ENCODE peak calls at places on chromosomes 5 and 9, in six cellular contexts. J is nephron progenitor cell, R is lung, P is right lobe of liver, W is neural progenitor cell, B is tibial artery. Z is an unnamed sample.

GRCh38 chr9:18056993-18057369 is 417.0 kb upstream of the ADAMTSL1 start:
- DNase-seq in J (no peak), R (no peak), P (no peak), W (no peak), B (no peak), Z (no peak)

GRCh38 chr9:90095682-90096081 is 490.9 kb downstream of the GADD45G start:
- DNase-seq in J (peak; percentile 44), R (no peak), P (no peak), W (no peak), B (no peak), Z (no peak)

GRCh38 chr9:90948156-90948555 is 146.5 kb downstream of the SYK start:
- DNase-seq in J (no peak), R (no peak), P (no peak), W (no peak), B (no peak), Z (no peak)

GRCh38 chr5:157350939-157351338 is 85.0 kb downstream of the CYFIP2 start:
- DNase-seq in J (no peak), R (no peak), P (no peak), W (no peak), B (no peak), Z (no peak)

GRCh38 chr9:116450378-116451139 is 236.5 kb upstream of the TRIM32 start:
- DNase-seq in J (no peak), R (no peak), P (no peak), W (no peak), B (no peak), Z (peak; percentile 16)

GRCh38 chr5:45260292-45260691 is 435.9 kb downstream of the HCN1 start:
- DNase-seq in J (no peak), R (no peak), P (no peak), W (no peak), B (no peak), Z (no peak)

GRCh38 chr5:158869092-158869491 is 230.6 kb downstream of the EBF1 start:
- DNase-seq in J (no peak), R (no peak), P (no peak), W (peak; percentile 82), B (no peak), Z (no peak)

GRCh38 chr9:93111371-93112115 is 15.5 kb downstream of the CARD19 start:
- DNase-seq in J (no peak), R (no peak), P (peak; percentile 53), W (no peak), B (peak; percentile 60), Z (no peak)

GRCh38 chr9:27618066-27618465 is 44.8 kb upstream of the C9orf72 start:
- DNase-seq in J (no peak), R (no peak), P (no peak), W (no peak), B (no peak), Z (no peak)

GRCh38 chr9:136542246-136543041 is 3.4 kb downstream of the NOTCH1 start:
- DNase-seq in J (no peak), R (no peak), P (no peak), W (peak; percentile 94), B (no peak), Z (no peak)

GRCh38 chr5:35675392-35675791 is 57.7 kb downstream of the SPEF2 start:
- DNase-seq in J (no peak), R (no peak), P (no peak), W (no peak), B (no peak), Z (no peak)

GRCh38 chr9:93093081-93093448 is 3.0 kb upstream of the CARD19 start:
- DNase-seq in J (no peak), R (no peak), P (peak; percentile 32), W (peak; percentile 0), B (no peak), Z (no peak)

GRCh38 chr5:137815202-137815990 is 52.3 kb upstream of the MYOT start:
- DNase-seq in J (no peak), R (no peak), P (no peak), W (no peak), B (no peak), Z (no peak)

GRCh38 chr9:89547000-89547399 is 49.1 kb upstream of the SEMA4D start:
- DNase-seq in J (no peak), R (no peak), P (no peak), W (no peak), B (no peak), Z (no peak)

GRCh38 chr5:32071351-32071944 is 102.7 kb downstream of the GOLPH3 start:
- DNase-seq in J (no peak), R (no peak), P (no peak), W (no peak), B (no peak), Z (no peak)

GRCh38 chr9:36268007-36268427 is 9.8 kb upstream of the GNE start:
- DNase-seq in J (no peak), R (no peak), P (no peak), W (no peak), B (no peak), Z (no peak)

GRCh38 chr5:34005211-34005610 is 2.6 kb downstream of the AMACR start:
- DNase-seq in J (no peak), R (no peak), P (no peak), W (no peak), B (no peak), Z (no peak)

GRCh38 chr5:170846416-170846815 is 15.4 kb upstream of the RANBP17 start:
- DNase-seq in J (no peak), R (no peak), P (no peak), W (no peak), B (no peak), Z (no peak)

GRCh38 chr5:170854550-170854949 is 7.3 kb upstream of the RANBP17 start:
- DNase-seq in J (no peak), R (no peak), P (no peak), W (no peak), B (no peak), Z (no peak)

GRCh38 chr5:170848033-170848432 is 13.8 kb upstream of the RANBP17 start:
- DNase-seq in J (no peak), R (no peak), P (no peak), W (no peak), B (no peak), Z (no peak)

GRCh38 chr5:170844651-170845050 is 17.2 kb upstream of the RANBP17 start:
- DNase-seq in J (no peak), R (no peak), P (no peak), W (no peak), B (no peak), Z (no peak)

GRCh38 chr5:170849374-170849773 is 12.4 kb upstream of the RANBP17 start:
- DNase-seq in J (no peak), R (no peak), P (no peak), W (no peak), B (no peak), Z (no peak)
- TF ChIP-seq CTCF in J (no peak), R (no peak), P (no peak), W (peak; percentile 5), B (no peak), Z (no peak)

DNA sequence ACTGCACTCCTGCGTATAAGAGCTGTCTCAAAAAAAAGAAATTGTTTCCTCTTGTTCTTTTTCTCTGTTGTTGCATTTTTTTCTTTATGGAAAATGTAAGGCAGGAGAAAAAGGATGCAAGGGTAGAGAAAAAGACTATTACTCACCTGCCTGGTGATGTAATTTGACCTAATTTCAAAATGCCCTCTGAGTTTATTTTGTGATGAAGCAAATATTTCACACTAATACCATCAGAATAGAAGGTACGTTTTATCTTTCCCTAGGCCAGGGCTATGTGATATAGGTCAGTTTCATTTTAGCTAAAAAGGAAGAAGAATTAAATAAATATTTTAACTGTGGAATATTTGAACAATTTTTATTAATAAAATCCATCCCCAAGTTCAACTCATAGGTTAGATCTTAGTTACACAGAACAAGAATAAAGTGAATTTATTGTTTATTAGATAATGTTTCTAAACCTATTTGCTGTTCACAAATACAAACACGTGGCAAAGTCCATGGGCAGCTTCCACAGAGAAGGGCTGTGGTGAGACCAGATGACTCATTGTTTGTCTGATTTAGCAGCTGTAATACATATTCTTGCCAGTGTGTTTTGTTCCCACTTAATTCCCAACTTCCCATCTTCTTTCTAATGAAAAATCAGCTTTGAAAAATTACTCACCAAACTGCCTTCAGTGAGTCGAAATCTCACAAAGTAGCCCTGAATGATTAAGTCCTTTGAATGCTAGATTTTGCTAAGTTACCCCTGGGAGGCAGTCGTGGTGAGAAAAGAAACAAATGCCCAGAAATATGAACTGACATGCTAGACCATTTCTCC is 52.8 kb upstream of the CCDC112 start:
- DNase-seq in J (no peak), R (no peak), P (peak; percentile 74), W (no peak), B (no peak), Z (peak; percentile 49)
- TF ChIP-seq CTCF in J (no peak), R (no peak), P (peak; percentile 11), W (no peak), B (no peak), Z (peak; percentile 17)

DNA sequence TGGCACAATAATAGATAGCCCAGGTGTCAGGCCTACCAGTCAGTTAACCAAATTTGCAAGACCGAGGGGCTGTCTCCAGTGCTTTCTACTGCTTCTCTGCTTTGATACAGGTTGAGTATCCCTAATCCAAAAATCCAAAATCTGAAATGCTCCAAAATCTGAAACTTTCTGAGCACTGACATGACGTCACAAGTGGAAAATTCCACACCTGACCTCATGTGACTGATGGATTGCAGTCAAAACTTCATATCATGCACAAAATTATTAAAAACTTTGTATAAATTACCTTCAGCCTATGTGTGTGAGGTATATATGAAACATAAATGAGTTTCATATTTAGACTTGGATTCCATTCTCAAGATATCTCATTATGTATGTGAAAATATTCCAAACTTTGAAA is 213.5 kb upstream of the PANK3 start:
- DNase-seq in J (no peak), R (no peak), P (no peak), W (no peak), B (no peak), Z (no peak)
- TF ChIP-seq CTCF in J (no peak), R (no peak), P (no peak), W (no peak), B (no peak), Z (no peak)

GRCh38 chr9:101711330-101711941 is 27.0 kb downstream of the GRIN3A start:
- DNase-seq in J (peak; percentile 30), R (no peak), P (no peak), W (peak; percentile 47), B (no peak), Z (no peak)
- TF ChIP-seq CTCF in J (peak; percentile 57), R (no peak), P (peak; percentile 31), W (peak; percentile 85), B (no peak), Z (peak; percentile 60)

DNA sequence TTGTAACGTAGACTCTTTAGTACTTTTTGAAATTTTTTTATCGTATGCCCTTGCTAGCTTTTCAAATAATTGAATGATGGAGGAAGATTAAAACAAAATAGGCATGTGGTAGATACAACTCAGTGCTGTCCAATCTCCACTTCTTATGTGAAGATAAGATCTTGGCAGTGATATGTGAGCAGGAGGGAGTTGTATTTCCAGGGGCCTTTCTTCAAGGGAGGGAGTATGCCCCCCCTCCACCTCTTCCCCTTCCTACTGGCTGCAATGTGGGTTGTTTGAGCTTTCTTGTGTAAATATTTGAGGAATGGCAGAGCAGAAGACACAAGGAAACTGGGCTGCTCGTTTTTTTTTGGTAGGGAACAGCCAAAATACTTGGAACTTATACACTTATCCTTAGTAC is 374.9 kb downstream of the PSAT1 start:
- DNase-seq in J (no peak), R (no peak), P (no peak), W (no peak), B (no peak), Z (no peak)
- TF ChIP-seq CTCF in J (no peak), R (no peak), P (no peak), W (no peak), B (no peak), Z (no peak)

DNA sequence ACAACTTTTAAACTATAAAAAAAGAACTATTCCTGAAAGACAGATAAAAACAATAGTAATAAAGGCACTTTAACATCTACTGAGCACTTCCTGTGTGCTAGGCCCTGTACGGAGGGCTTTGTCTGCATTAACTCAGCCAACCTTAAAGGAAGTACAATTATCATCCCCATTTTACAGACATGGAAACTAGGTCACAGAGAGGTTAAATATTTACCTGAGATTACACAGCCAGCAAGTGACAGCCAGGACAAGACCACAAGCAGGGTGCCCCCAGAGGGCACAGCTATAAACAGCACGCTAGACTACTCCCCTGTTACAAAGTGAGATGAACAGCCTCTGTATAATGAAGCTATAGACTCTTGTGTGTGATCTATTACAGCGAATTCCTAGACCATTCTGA is 25.5 kb downstream of the DDX31 start:
- DNase-seq in J (no peak), R (no peak), P (no peak), W (peak; percentile 38), B (no peak), Z (no peak)
- TF ChIP-seq CTCF in J (no peak), R (no peak), P (no peak), W (peak; percentile 41), B (no peak), Z (no peak)

Z was measured in AG09319.